ENCODE peak calls at places on chromosome 20, in six cellular contexts. J is tibial artery; W is AG04450; I is RWPE2; L is CD8-positive, alpha-beta T cell; Y is SJSA1. G is an unnamed sample.

GRCh38 chr20:5153612-5154542 is 27.1 kb downstream of the CDS2 start:
- DNase-seq in J (no peak), W (no peak), I (no peak), L (no peak), Y (no peak), G (peak)

GRCh38 chr20:20367681-20368413 is at the start of gene INSM1:
- DNase-seq in J (no peak), W (no peak), I (no peak), L (no peak), Y (no peak), G (no peak)

GRCh38 chr20:63895886-63896135 is 885 bp downstream of the DNAJC5 start:
- DNase-seq in J (no peak), W (no peak), I (no peak), L (no peak), Y (no peak), G (no peak)

GRCh38 chr20:8132632-8133587 is 844 bp downstream of the PLCB1 start:
- DNase-seq in J (peak), W (no peak), I (no peak), L (no peak), Y (no peak), G (no peak)

GRCh38 chr20:41654884-41655283 is 36.7 kb upstream of the CHD6 start:
- DNase-seq in J (no peak), W (no peak), I (no peak), L (no peak), Y (no peak), G (no peak)

GRCh38 chr20:55641497-55641896 is 363.8 kb downstream of the CBLN4 start:
- DNase-seq in J (no peak), W (no peak), I (no peak), L (no peak), Y (no peak), G (no peak)

GRCh38 chr20:21360686-21361085 is 36.6 kb downstream of the NKX2-4 start:
- DNase-seq in J (no peak), W (no peak), I (no peak), L (no peak), Y (no peak), G (no peak)

GRCh38 chr20:58231678-58232077 is 3.2 kb upstream of the ANKRD60 start:
- DNase-seq in J (no peak), W (no peak), I (no peak), L (no peak), Y (no peak), G (no peak)

GRCh38 chr20:50575869-50576720 is 65.9 kb downstream of the PTPN1 start:
- DNase-seq in J (peak), W (no peak), I (peak), L (peak), Y (peak), G (no peak)

GRCh38 chr20:57980526-57980925 is 247.9 kb downstream of the ANKRD60 start:
- DNase-seq in J (no peak), W (no peak), I (no peak), L (no peak), Y (no peak), G (no peak)

GRCh38 chr20:60262967-60263603 is 304.9 kb downstream of the CDH26 start:
- DNase-seq in J (no peak), W (no peak), I (no peak), L (peak), Y (no peak), G (no peak)

GRCh38 chr20:4688342-4688741 is 33.4 kb upstream of the PRND start:
- DNase-seq in J (no peak), W (no peak), I (no peak), L (no peak), Y (no peak), G (no peak)

GRCh38 chr20:10093087-10093591 is 58.4 kb downstream of the ANKEF1 start:
- DNase-seq in J (no peak), W (peak), I (peak), L (no peak), Y (peak), G (no peak)

GRCh38 chr20:31640259-31640658 is 2.5 kb downstream of the COX4I2 start:
- DNase-seq in J (no peak), W (no peak), I (no peak), L (no peak), Y (no peak), G (no peak)

GRCh38 chr20:40359127-40359892 is 329.7 kb downstream of the MAFB start:
- DNase-seq in J (no peak), W (no peak), I (no peak), L (no peak), Y (no peak), G (no peak)

DNA sequence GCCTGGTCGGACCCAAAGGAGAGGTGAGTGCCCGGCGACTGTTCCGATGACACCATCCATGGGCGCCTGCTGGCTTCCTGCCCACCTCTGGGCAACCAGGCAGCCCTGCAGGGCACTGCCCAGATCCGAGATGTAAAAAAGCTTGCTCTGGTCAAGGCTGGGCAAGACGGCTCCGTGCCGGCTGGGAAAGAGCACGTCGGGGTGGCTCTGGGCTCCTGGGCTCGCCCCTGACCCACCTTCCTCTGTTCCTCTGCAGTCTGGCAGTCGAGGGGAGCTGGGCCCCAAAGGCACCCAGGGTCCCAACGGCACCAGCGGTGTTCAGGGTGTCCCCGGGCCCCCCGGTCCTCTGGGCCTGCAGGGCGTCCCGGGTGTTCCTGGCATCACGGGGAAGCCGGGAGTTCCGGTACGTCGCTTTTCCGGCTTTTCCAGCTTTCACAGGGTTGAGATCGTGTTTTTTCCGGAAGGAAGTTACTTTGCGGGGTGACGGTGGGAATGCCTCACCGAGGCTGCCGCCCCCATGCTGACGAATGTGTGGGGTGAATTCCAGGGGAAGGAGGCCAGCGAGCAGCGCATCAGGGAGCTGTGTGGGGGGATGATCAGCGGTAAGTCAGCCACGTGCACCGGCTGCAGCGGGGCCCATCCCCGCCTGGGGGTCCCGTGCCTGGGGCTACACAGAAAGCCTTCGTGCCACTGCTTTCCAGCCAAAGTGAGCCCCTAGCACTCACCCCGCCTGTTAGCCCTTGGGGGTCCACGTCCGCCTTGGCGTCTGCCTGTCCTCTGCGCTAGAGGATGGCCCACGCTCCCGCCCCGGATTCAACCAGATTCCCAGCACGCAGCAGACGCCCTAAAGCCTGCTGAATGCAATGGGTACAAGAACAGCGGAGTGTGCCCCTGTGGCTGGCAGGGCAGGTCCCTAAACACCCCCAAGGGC is 19.3 kb downstream of the COL9A3 start:
- DNase-seq in J (no peak), W (no peak), I (peak), L (no peak), Y (no peak), G (no peak)
- H3K27ac ChIP-seq in J (no peak), W (no peak), I (no peak), L (no peak), Y (no peak), G (no peak)

DNA sequence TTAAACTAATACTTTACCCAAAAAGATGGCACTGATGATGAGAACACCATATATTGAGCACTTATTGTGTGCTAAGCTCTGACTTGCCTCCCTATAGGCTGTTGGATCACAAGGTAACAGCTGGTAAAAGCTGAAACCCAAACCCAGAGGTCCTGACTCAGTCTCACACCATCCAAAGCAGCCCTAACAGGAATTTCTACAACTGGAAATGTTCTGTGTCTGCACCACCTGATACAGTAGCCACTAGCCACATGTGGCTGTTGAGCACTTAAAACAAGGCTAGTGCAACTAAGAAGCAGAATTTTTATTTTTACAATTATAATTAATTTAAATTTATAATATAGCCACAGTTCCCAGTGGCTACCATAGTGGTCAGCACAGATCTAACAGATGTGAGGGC is 15.6 kb upstream of the MATN4 start:
- DNase-seq in J (no peak), W (no peak), I (no peak), L (no peak), Y (no peak), G (no peak)
- H3K27ac ChIP-seq in J (peak), W (peak), I (peak), L (no peak), Y (no peak), G (peak)

GRCh38 chr20:53071833-53072232 is 99.7 kb downstream of the TSHZ2 start:
- DNase-seq in J (no peak), W (no peak), I (no peak), L (no peak), Y (no peak), G (no peak)

GRCh38 chr20:53069121-53069520 is 97.0 kb downstream of the TSHZ2 start:
- DNase-seq in J (no peak), W (no peak), I (no peak), L (no peak), Y (no peak), G (no peak)

GRCh38 chr20:53070224-53070623 is 98.1 kb downstream of the TSHZ2 start:
- DNase-seq in J (no peak), W (no peak), I (no peak), L (no peak), Y (no peak), G (no peak)

GRCh38 chr20:53072923-53073579 is 100.9 kb downstream of the TSHZ2 start:
- DNase-seq in J (no peak), W (no peak), I (no peak), L (no peak), Y (no peak), G (no peak)

GRCh38 chr20:53070714-53071392 is 98.7 kb downstream of the TSHZ2 start:
- DNase-seq in J (no peak), W (no peak), I (no peak), L (no peak), Y (no peak), G (no peak)
- H3K27ac ChIP-seq in J (no peak), W (no peak), I (no peak), L (no peak), Y (no peak), G (no peak)

GRCh38 chr20:37314099-37314498 is 24.6 kb downstream of the MANBAL start:
- DNase-seq in J (no peak), W (no peak), I (peak), L (no peak), Y (no peak), G (no peak)
- H3K27ac ChIP-seq in J (peak), W (peak), I (peak), L (no peak), Y (no peak), G (no peak)

DNA sequence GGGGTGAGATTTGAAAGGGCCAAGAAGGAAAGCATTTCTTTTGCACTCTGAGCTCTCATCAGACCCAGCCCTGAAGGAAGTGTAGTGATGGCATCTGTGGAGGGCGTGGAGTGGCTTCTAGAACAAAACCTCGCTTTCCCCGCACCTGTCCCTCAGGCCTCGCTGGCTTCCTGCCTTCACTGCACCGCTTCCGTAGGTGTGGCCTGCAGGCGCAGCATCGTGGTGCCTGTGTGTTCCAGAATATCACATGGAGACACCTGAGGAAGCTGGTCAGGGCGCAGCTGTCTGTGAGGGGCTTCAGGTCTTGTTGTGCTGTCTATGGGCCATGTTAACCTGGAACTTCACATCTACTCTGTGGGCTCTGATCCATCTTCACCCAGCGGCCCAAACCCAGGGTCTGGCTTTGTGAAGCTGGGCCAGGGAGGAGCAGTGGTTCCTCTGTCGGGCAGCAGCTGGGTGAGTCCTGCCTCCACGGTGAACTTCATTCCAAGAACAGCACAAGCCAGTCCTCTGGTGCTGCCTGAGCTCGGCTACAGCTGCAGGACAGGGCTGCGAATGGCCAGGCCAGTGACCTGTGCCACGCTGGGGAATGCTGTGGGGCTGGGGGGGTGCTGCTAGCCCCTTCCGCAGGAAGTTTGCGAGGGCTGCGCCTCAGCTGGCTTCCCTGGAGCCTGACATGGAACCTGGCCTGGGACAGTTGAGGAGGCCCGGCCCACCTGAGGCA is 40.9 kb downstream of the DSTN start:
- DNase-seq in J (peak), W (no peak), I (no peak), L (peak), Y (no peak), G (no peak)
- H3K27ac ChIP-seq in J (peak), W (peak), I (no peak), L (peak), Y (no peak), G (peak)